ENCODE peak calls at places on chromosomes 12 and 14, in six cellular contexts. H is mesendoderm; I is esophagus squamous epithelium; Z is CD4-positive, CD25-positive, alpha-beta regulatory T cell; F is Peyer's patch; Y is body of pancreas. B is an unnamed sample.
A peak's percentile ranks its signal among the peaks of the same experiment; 100 is the strongest.

GRCh38 chr12:31578632-31579031 is 12.3 kb downstream of the DENND5B start:
- DNase-seq in Y (no peak), H (no peak), Z (no peak), F (no peak), I (no peak), B (no peak)

GRCh38 chr12:21773263-21773741 is 1.2 kb downstream of the KCNJ8 start:
- DNase-seq in Y (peak; percentile 74), F (peak; percentile 53), I (no peak), H (peak; percentile 83), Z (no peak), B (peak; percentile 57)

GRCh38 chr14:55881577-55882241 is 236.5 kb upstream of the PELI2 start:
- DNase-seq in Z (no peak), H (peak; percentile 62), I (no peak), F (no peak), Y (no peak), B (peak; percentile 6)

GRCh38 chr12:129208566-129208965 is 355.3 kb downstream of the GLT1D1 start:
- DNase-seq in I (no peak), Z (no peak), H (no peak), F (no peak), Y (no peak), B (no peak)

GRCh38 chr14:104924421-104925213 is at the start of gene PLD4:
- DNase-seq in F (no peak), Z (no peak), I (no peak), Y (no peak), H (no peak), B (no peak)

GRCh38 chr14:85516239-85517112 is 13.5 kb upstream of the FLRT2 start:
- DNase-seq in Y (no peak), F (no peak), Z (no peak), I (no peak), H (no peak), B (peak; percentile 91)

GRCh38 chr14:105411985-105412767 is 7.5 kb upstream of the MTA1 start:
- DNase-seq in Y (no peak), I (no peak), Z (no peak), H (no peak), F (no peak), B (no peak)

GRCh38 chr12:67752226-67752732 is 103.7 kb downstream of the DYRK2 start:
- DNase-seq in H (no peak), I (no peak), Y (no peak), Z (no peak), F (no peak), B (no peak)

GRCh38 chr12:67989184-67989965 is at the start of gene IFNG-AS1:
- DNase-seq in F (no peak), I (no peak), H (no peak), Z (peak; percentile 9), Y (no peak), B (no peak)

GRCh38 chr12:157644-158043 is 56.3 kb downstream of the SLC6A12 start:
- DNase-seq in F (no peak), Y (no peak), Z (no peak), I (no peak), H (no peak), B (no peak)

GRCh38 chr12:57586128-57586527 is 4.9 kb upstream of the PIP4K2C start:
- DNase-seq in Z (no peak), F (no peak), H (no peak), I (no peak), Y (no peak), B (no peak)

GRCh38 chr14:33184587-33184986 is 245.9 kb downstream of the NPAS3 start:
- DNase-seq in F (no peak), H (peak; percentile 54), Z (no peak), Y (no peak), I (no peak), B (no peak)

GRCh38 chr14:34423445-34423844 is 38.6 kb downstream of the SPTSSA start:
- DNase-seq in Z (no peak), Y (no peak), F (no peak), H (no peak), I (no peak), B (no peak)
- H3K4me3 ChIP-seq in Z (no peak overlapping the region), Y (no peak overlapping the region), F (no peak overlapping the region), H (no peak overlapping the region), I (no peak overlapping the region), B (no peak overlapping the region)

DNA sequence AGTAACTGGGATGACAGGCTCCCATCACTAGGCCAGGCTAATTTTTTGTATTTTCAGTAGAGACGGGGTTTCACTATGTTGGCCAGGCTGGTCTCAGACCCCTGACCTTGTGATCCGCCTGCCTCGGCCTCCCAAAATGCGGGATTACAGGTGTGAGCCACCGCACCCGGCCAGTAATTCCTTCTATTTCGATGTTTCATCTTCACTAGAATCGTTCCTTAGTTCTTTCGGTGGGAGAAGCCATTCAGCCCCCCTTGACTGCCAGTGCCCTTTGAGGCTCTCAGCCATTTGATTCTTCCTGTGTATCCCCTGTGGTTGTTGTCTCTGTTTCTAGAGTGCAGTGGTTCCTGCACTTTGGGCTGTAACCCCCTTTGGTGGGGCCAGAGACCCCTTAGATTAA is 174.1 kb downstream of the ETV6 start:
- DNase-seq in Z (no peak), F (no peak), I (no peak), Y (no peak), H (no peak), B (no peak)
- H3K4me1 ChIP-seq in Z (peaks cover 7% of the 10 kb centered on the region), F (no peaks in the 10 kb centered on the region), I (peaks cover 57% of the 10 kb centered on the region), Y (peaks cover 17% of the 10 kb centered on the region), H (peaks cover 16% of the 10 kb centered on the region), B (peaks cover 47% of the 10 kb centered on the region)

GRCh38 chr14:100835278-100836052 is 9.5 kb downstream of the MEG3 start:
- DNase-seq in I (no peak), Z (no peak), H (no peak), F (no peak), Y (no peak), B (no peak)

GRCh38 chr14:100837812-100838170 is 11.9 kb downstream of the MEG3 start:
- DNase-seq in F (no peak), I (no peak), H (no peak), Z (no peak), Y (no peak), B (no peak)

GRCh38 chr14:100834441-100835277 is 8.7 kb downstream of the MEG3 start:
- DNase-seq in H (no peak), I (no peak), Y (no peak), Z (no peak), F (no peak), B (no peak)

GRCh38 chr14:100836961-100837811 is 11.3 kb downstream of the MEG3 start:
- DNase-seq in H (no peak), I (no peak), Z (no peak), F (no peak), Y (no peak), B (no peak)

DNA sequence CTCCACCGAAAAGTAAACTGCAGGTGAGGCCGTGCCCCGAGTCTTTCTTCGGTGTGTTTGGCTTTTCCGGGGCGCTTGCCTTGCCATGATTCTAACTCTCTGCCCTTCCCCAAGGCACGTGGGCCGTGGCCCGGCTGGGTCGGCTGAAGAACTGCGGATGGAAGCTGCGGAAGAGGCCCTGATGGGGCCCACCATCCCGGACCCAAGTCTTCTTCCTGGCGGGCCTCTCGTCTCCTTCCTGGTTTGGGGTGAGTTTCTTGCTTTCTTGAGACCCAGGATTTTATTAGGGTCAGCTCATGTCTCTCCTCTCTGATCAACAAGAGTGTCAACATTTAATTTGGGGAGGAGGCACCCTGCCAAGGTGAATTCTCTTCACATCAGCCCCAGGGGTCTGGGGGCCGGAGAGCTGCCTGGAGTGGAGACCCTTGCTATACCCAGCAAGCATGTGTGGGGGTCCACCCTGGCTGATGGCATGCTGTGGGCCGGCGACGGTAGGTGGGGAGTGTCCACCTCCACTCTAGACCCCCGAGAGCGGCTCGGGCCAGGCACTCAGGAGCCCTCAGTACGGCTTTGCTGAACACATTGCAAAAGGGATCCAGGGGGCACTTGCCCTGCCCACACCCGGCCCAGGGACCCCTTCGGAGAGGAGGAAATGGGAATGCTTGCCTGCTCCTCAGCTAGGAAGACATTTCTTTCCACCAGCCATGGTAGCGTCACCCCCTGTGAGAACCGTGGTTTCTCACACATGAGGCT is 10.3 kb downstream of the MEG3 start:
- DNase-seq in Z (no peak), Y (no peak), I (no peak), H (no peak), F (no peak), B (no peak)
- H3K27ac ChIP-seq in Z (no peak overlapping the region), Y (no peak overlapping the region), I (no peak overlapping the region), H (no peak overlapping the region), F (no peak overlapping the region), B (no peak overlapping the region)

DNA sequence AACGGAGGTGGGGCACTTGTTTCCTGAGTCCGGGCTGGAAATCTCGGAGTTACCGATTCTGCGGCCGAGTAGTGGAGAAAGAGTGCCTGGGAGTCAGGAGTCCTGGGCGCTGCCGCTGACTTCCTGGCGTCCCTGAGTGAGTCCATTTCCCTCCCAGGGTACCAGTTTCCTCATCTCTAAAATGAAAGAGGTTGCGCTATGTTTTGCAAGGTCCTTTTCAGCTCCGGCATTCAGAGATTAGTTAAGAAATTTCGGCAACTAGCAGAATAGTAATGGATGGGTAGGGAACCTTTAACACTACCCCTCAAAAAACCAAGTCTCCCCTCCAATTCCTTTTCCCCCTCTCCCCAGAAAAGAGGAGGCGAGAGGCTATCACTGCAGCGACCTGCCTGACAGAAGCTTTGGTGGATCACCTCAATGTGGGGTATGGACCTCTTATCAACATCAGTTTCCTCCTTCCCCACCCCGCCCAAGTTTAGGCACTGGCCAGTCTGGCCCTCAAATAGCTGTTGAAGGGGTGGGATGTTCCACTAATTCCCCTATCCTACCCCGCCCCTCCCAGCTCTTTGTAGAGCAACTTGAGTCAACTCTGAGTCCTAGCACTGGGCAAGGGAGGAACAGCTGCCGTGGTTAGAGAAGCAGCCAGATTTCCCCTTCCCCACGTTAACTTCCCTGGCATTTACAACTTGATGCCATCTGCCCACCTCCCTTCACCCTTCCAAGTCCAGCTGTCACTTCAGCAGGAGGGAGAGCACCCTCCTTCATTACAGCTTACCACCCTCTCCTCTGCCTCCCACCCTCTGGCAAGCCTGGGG is 943 bp downstream of the BLOC1S1 start:
- DNase-seq in F (peak; percentile 50), H (no peak), Y (no peak), I (no peak), Z (no peak), B (no peak)
- H3K4me3 ChIP-seq in F (peak overlapping the region; percentile 68), H (peak overlapping the region; percentile 70), Y (peak overlapping the region; percentile 46), I (peak overlapping the region; percentile 62), Z (peak overlapping the region; percentile 91), B (peak overlapping the region; percentile 93)

GRCh38 chr14:89417111-89417468 is at the start of gene FOXN3:
- DNase-seq in H (peak; percentile 95), Z (peak; percentile 78), I (peak; percentile 72), Y (peak; percentile 93), F (peak; percentile 93), B (peak; percentile 94)

GRCh38 chr14:89411976-89412375 is 5.1 kb downstream of the FOXN3 start:
- DNase-seq in H (no peak), I (no peak), F (no peak), Y (no peak), Z (no peak), B (no peak)

GRCh38 chr14:89417469-89418225 is 614 bp upstream of the FOXN3 start:
- DNase-seq in F (peak; percentile 72), I (peak; percentile 62), Z (peak; percentile 62), Y (peak; percentile 61), H (peak; percentile 77), B (peak; percentile 47)

GRCh38 chr14:89416002-89416995 is 734 bp downstream of the FOXN3 start:
- DNase-seq in H (peak; percentile 99), I (peak; percentile 74), F (peak; percentile 100), Y (peak; percentile 99), Z (peak; percentile 97), B (peak; percentile 99)

GRCh38 chr14:89415139-89415538 is 1.9 kb downstream of the FOXN3 start:
- DNase-seq in Y (no peak), Z (no peak), I (no peak), H (no peak), F (no peak), B (no peak)
- H3K4me1 ChIP-seq in Y (peaks cover 30% of the 10 kb centered on the region), Z (peaks cover 24% of the 10 kb centered on the region), I (peaks cover 75% of the 10 kb centered on the region), H (peaks cover 2% of the 10 kb centered on the region), F (peaks cover 4% of the 10 kb centered on the region), B (peaks cover 11% of the 10 kb centered on the region)

B was measured in cardiac muscle cell.